ENCODE peak calls at places on chromosomes 7 and 10, in eight cellular contexts. O, Y, E, D, R, M, I and X are unnamed samples.

GRCh38 chr10:602391-603005 is 87.0 kb downstream of the DIP2C start:
- DNase-seq in O (no peak), D (no peak), Y (no peak), R (no peak), E (no peak), M (no peak), I (no peak), X (no peak)

GRCh38 chr7:39272111-39272510 is 294.1 kb upstream of the YAE1 start:
- DNase-seq in Y (no peak), M (no peak), D (no peak), E (no peak), O (no peak), R (no peak), I (no peak), X (no peak)

GRCh38 chr7:73701357-73701995 is 18.0 kb downstream of the STX1A start:
- DNase-seq in M (peak), Y (no peak), D (no peak), E (peak), O (no peak), I (no peak), R (peak), X (peak)

GRCh38 chr7:66331883-66332282 is 126.7 kb downstream of the TPST1 start:
- DNase-seq in E (no peak), M (no peak), Y (no peak), R (no peak), D (no peak), O (no peak), I (no peak), X (no peak)

GRCh38 chr7:503575-504111 is 16.0 kb downstream of the PDGFA start:
- DNase-seq in I (no peak), M (no peak), R (no peak), E (no peak), O (no peak), D (no peak), Y (peak), X (no peak)

GRCh38 chr7:56079450-56080185 is 13.1 kb downstream of the PHKG1 start:
- DNase-seq in E (peak), M (no peak), O (no peak), R (peak), D (peak), I (no peak), Y (peak), X (peak)

GRCh38 chr7:28853834-28854749 is 104.0 kb downstream of the TRIL start:
- DNase-seq in E (peak), R (no peak), M (peak), O (peak), D (no peak), Y (peak), I (peak), X (peak)

GRCh38 chr7:138705122-138705521 is 4.0 kb upstream of the SVOPL start:
- DNase-seq in Y (no peak), E (peak), R (no peak), O (no peak), D (no peak), I (no peak), M (no peak), X (no peak)

GRCh38 chr10:103757531-103758293 is 97.7 kb downstream of the SH3PXD2A start:
- DNase-seq in O (peak), R (peak), Y (peak), I (peak), D (peak), E (peak), M (no peak), X (peak)

GRCh38 chr10:98041352-98042043 is 11.1 kb upstream of the CRTAC1 start:
- DNase-seq in Y (peak), O (peak), R (peak), D (no peak), I (peak), E (peak), M (peak), X (peak)

GRCh38 chr7:37491919-37492694 is 43.4 kb upstream of the ELMO1 start:
- DNase-seq in R (no peak), I (no peak), E (no peak), D (no peak), M (no peak), Y (no peak), O (no peak), X (no peak)

GRCh38 chr7:51278797-51279196 is 37.8 kb downstream of the COBL start:
- DNase-seq in M (no peak), Y (no peak), R (no peak), O (no peak), E (no peak), D (no peak), I (no peak), X (no peak)

GRCh38 chr7:122268101-122268500 is 36.4 kb downstream of the FEZF1 start:
- DNase-seq in Y (no peak), D (no peak), O (no peak), I (no peak), M (no peak), E (no peak), R (no peak), X (no peak)

GRCh38 chr10:58991842-58992241 is 184.6 kb upstream of the PHYHIPL start:
- DNase-seq in M (no peak), O (no peak), Y (no peak), D (no peak), I (no peak), R (no peak), E (no peak), X (no peak)

GRCh38 chr7:46725136-46725535 is 804.1 kb upstream of the IGFBP3 start:
- DNase-seq in D (no peak), O (no peak), E (no peak), R (no peak), I (no peak), Y (no peak), M (no peak), X (no peak)

GRCh38 chr10:51950371-51950995 is 251.1 kb upstream of the CSTF2T start:
- DNase-seq in M (no peak), Y (no peak), O (no peak), E (no peak), I (no peak), D (no peak), R (no peak), X (no peak)

GRCh38 chr7:114663502-114663901 is 248.9 kb downstream of the FOXP2 start:
- DNase-seq in D (no peak), M (no peak), E (peak), Y (no peak), O (no peak), I (peak), R (peak), X (peak)

GRCh38 chr7:584820-585219 is 65.2 kb upstream of the PDGFA start:
- DNase-seq in Y (no peak), D (no peak), E (no peak), I (no peak), O (no peak), R (no peak), M (no peak), X (no peak)

GRCh38 chr10:94443052-94443451 is 40.7 kb downstream of the TBC1D12 start:
- DNase-seq in M (no peak), I (no peak), Y (no peak), D (no peak), O (no peak), E (no peak), R (no peak), X (no peak)

GRCh38 chr7:135147899-135148721 is at the start of gene TMEM140:
- DNase-seq in D (no peak), I (peak), M (peak), O (no peak), R (peak), Y (peak), E (peak), X (peak)

GRCh38 chr7:83472376-83472775 is 176.6 kb downstream of the SEMA3E start:
- DNase-seq in M (no peak), E (no peak), R (no peak), O (no peak), Y (no peak), I (no peak), D (no peak), X (no peak)

GRCh38 chr10:78727728-78728127 is 341.0 kb upstream of the ZMIZ1 start:
- DNase-seq in D (no peak), O (no peak), I (no peak), E (no peak), Y (peak), R (no peak), M (no peak), X (no peak)